ENCODE peak calls at places on chromosomes 2 and 18, in seven cellular contexts. One of them, this sample, is unnamed. For H3K4me1, the result is how much of the 10 kb centered on the place peaks cover.

GRCh38 chr2:152349416-152349815 is 14.4 kb downstream of the FMNL2 start:
- DNase-seq in naive thymus-derived CD4-positive, alpha-beta T cell: no peak
- DNase-seq in SJSA1: no peak
- DNase-seq in endothelial cell of umbilical vein: no peak
- DNase-seq in spleen: no peak
- DNase-seq in heart left ventricle: no peak
- DNase-seq in left ventricle myocardium inferior: no peak
- DNase-seq in this sample: no peak

GRCh38 chr2:152715854-152716428 is 1.3 kb downstream of the PRPF40A start:
- DNase-seq in endothelial cell of umbilical vein: peak
- DNase-seq in heart left ventricle: no peak
- DNase-seq in SJSA1: peak
- DNase-seq in naive thymus-derived CD4-positive, alpha-beta T cell: no peak
- DNase-seq in left ventricle myocardium inferior: no peak
- DNase-seq in spleen: no peak
- DNase-seq in this sample: no peak

GRCh38 chr2:13616059-13616458 is 899.3 kb downstream of the TRIB2 start:
- DNase-seq in naive thymus-derived CD4-positive, alpha-beta T cell: no peak
- DNase-seq in left ventricle myocardium inferior: no peak
- DNase-seq in SJSA1: no peak
- DNase-seq in spleen: no peak
- DNase-seq in endothelial cell of umbilical vein: no peak
- DNase-seq in heart left ventricle: no peak
- DNase-seq in this sample: no peak

GRCh38 chr2:28322887-28323483 is 69.7 kb upstream of the FOSL2 start:
- DNase-seq in left ventricle myocardium inferior: no peak
- DNase-seq in SJSA1: no peak
- DNase-seq in spleen: no peak
- DNase-seq in heart left ventricle: no peak
- DNase-seq in naive thymus-derived CD4-positive, alpha-beta T cell: no peak
- DNase-seq in endothelial cell of umbilical vein: no peak
- DNase-seq in this sample: no peak

GRCh38 chr2:234368861-234369261 is 128.0 kb downstream of the ARL4C start:
- DNase-seq in naive thymus-derived CD4-positive, alpha-beta T cell: peak
- DNase-seq in heart left ventricle: no peak
- DNase-seq in SJSA1: peak
- DNase-seq in endothelial cell of umbilical vein: no peak
- DNase-seq in spleen: no peak
- DNase-seq in left ventricle myocardium inferior: no peak
- DNase-seq in this sample: no peak

GRCh38 chr2:232777278-232777677 is 913 bp upstream of the KCNJ13 start:
- DNase-seq in spleen: no peak
- DNase-seq in endothelial cell of umbilical vein: no peak
- DNase-seq in naive thymus-derived CD4-positive, alpha-beta T cell: no peak
- DNase-seq in SJSA1: no peak
- DNase-seq in left ventricle myocardium inferior: no peak
- DNase-seq in heart left ventricle: no peak
- DNase-seq in this sample: no peak

GRCh38 chr2:227703280-227703732 is 14.5 kb downstream of the SLC19A3 start:
- DNase-seq in naive thymus-derived CD4-positive, alpha-beta T cell: no peak
- DNase-seq in left ventricle myocardium inferior: no peak
- DNase-seq in endothelial cell of umbilical vein: no peak
- DNase-seq in spleen: no peak
- DNase-seq in heart left ventricle: no peak
- DNase-seq in SJSA1: no peak
- DNase-seq in this sample: peak

GRCh38 chr18:77206676-77207370 is 42.8 kb upstream of the GALR1 start:
- DNase-seq in SJSA1: no peak
- DNase-seq in heart left ventricle: peak
- DNase-seq in endothelial cell of umbilical vein: no peak
- DNase-seq in spleen: no peak
- DNase-seq in left ventricle myocardium inferior: peak
- DNase-seq in naive thymus-derived CD4-positive, alpha-beta T cell: no peak
- DNase-seq in this sample: no peak

GRCh38 chr18:75016025-75016717 is 192.8 kb downstream of the PTGR3 start:
- DNase-seq in heart left ventricle: no peak
- DNase-seq in naive thymus-derived CD4-positive, alpha-beta T cell: no peak
- DNase-seq in SJSA1: no peak
- DNase-seq in endothelial cell of umbilical vein: no peak
- DNase-seq in left ventricle myocardium inferior: no peak
- DNase-seq in spleen: no peak
- DNase-seq in this sample: no peak

GRCh38 chr2:233082222-233082933 is 22.2 kb downstream of the INPP5D start:
- DNase-seq in heart left ventricle: no peak
- DNase-seq in SJSA1: no peak
- DNase-seq in spleen: no peak
- DNase-seq in endothelial cell of umbilical vein: no peak
- DNase-seq in left ventricle myocardium inferior: no peak
- DNase-seq in naive thymus-derived CD4-positive, alpha-beta T cell: no peak
- DNase-seq in this sample: no peak

GRCh38 chr2:201411421-201411820 is 39.8 kb downstream of the TRAK2 start:
- DNase-seq in naive thymus-derived CD4-positive, alpha-beta T cell: no peak
- DNase-seq in spleen: no peak
- DNase-seq in left ventricle myocardium inferior: no peak
- DNase-seq in SJSA1: no peak
- DNase-seq in endothelial cell of umbilical vein: no peak
- DNase-seq in heart left ventricle: no peak
- DNase-seq in this sample: no peak

GRCh38 chr2:23092831-23093230 is 292.1 kb upstream of the KLHL29 start:
- DNase-seq in SJSA1: no peak
- DNase-seq in spleen: no peak
- DNase-seq in endothelial cell of umbilical vein: no peak
- DNase-seq in heart left ventricle: no peak
- DNase-seq in naive thymus-derived CD4-positive, alpha-beta T cell: no peak
- DNase-seq in left ventricle myocardium inferior: no peak
- DNase-seq in this sample: no peak

GRCh38 chr2:240788482-240788881 is 31.5 kb downstream of the KIF1A start:
- DNase-seq in left ventricle myocardium inferior: peak
- DNase-seq in heart left ventricle: no peak
- DNase-seq in endothelial cell of umbilical vein: no peak
- DNase-seq in spleen: no peak
- DNase-seq in SJSA1: no peak
- DNase-seq in naive thymus-derived CD4-positive, alpha-beta T cell: no peak
- DNase-seq in this sample: peak

GRCh38 chr18:2846638-2847340 is at the start of gene EMILIN2:
- DNase-seq in spleen: peak
- DNase-seq in naive thymus-derived CD4-positive, alpha-beta T cell: peak
- DNase-seq in left ventricle myocardium inferior: peak
- DNase-seq in heart left ventricle: peak
- DNase-seq in SJSA1: peak
- DNase-seq in endothelial cell of umbilical vein: peak
- DNase-seq in this sample: peak

DNA sequence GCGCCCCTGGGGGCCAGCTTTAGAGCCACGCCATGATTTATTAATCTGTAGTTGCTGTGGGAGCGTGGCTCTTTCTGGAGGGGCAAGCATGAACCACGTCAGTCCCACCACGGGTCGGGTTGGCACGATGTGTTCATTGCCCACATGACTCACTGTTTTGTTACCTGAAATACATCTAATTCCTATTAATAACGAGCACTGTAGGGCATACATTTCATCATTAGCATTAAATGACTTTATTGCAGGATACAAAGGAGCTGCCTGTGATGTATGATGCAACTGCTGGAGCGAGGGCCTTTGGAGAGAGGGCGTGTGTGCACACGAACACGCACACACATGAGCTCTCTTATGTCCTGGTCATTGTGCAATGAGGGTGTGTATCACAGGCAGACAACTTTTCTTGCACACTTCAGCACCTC is 127.0 kb downstream of the INHBB start:
- DNase-seq in spleen: peak
- DNase-seq in endothelial cell of umbilical vein: no peak
- DNase-seq in naive thymus-derived CD4-positive, alpha-beta T cell: no peak
- DNase-seq in SJSA1: no peak
- DNase-seq in heart left ventricle: no peak
- DNase-seq in left ventricle myocardium inferior: no peak
- DNase-seq in this sample: no peak
- H3K27ac ChIP-seq in spleen: no peak
- H3K27ac ChIP-seq in endothelial cell of umbilical vein: no peak
- H3K27ac ChIP-seq in naive thymus-derived CD4-positive, alpha-beta T cell: no peak
- H3K27ac ChIP-seq in SJSA1: no peak
- H3K27ac ChIP-seq in heart left ventricle: no peak
- H3K27ac ChIP-seq in left ventricle myocardium inferior: no peak
- H3K27ac ChIP-seq in this sample: peak

DNA sequence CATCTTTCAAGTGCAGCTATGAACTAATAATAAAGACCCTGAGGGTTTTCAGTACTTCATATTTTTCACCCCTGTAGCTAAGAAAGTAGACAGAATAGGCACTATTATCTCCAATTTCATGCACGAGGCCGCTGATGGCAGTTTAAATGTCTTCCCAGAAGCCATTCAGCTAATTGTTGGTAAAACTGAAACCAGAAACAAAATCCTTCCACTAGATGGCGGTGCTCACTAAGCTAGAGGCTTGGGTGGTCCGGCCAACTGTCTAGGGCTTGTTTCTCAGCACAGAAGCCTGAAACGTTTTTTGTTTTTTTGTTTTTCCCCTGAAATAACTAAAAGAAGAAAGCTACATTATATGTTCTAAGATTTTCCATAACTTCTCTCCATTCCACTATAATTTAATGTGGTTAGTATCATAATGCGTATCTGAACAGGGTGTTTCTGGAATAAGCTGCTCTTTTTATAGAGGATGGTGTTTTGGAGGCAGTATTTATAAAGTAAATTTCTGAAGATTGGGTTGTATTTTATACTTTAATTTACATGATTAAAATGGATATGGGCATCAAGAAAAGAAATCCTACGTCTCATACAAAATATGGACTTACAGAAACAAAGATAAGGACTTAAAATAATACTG is 159.4 kb downstream of the PIK3C3 start:
- DNase-seq in left ventricle myocardium inferior: peak
- DNase-seq in SJSA1: peak
- DNase-seq in endothelial cell of umbilical vein: peak
- DNase-seq in spleen: no peak
- DNase-seq in heart left ventricle: no peak
- DNase-seq in naive thymus-derived CD4-positive, alpha-beta T cell: peak
- DNase-seq in this sample: no peak
- H3K4me3 ChIP-seq in left ventricle myocardium inferior: no peak
- H3K4me3 ChIP-seq in SJSA1: no peak
- H3K4me3 ChIP-seq in endothelial cell of umbilical vein: no peak
- H3K4me3 ChIP-seq in spleen: no peak
- H3K4me3 ChIP-seq in heart left ventricle: no peak
- H3K4me3 ChIP-seq in naive thymus-derived CD4-positive, alpha-beta T cell: no peak
- H3K4me3 ChIP-seq in this sample: no peak

GRCh38 chr2:21489050-21489449 is 365.3 kb downstream of the TDRD15 start:
- DNase-seq in left ventricle myocardium inferior: no peak
- DNase-seq in spleen: no peak
- DNase-seq in heart left ventricle: no peak
- DNase-seq in SJSA1: no peak
- DNase-seq in endothelial cell of umbilical vein: no peak
- DNase-seq in naive thymus-derived CD4-positive, alpha-beta T cell: no peak
- DNase-seq in this sample: no peak

GRCh38 chr2:21484643-21485042 is 360.9 kb downstream of the TDRD15 start:
- DNase-seq in left ventricle myocardium inferior: no peak
- DNase-seq in SJSA1: no peak
- DNase-seq in spleen: no peak
- DNase-seq in endothelial cell of umbilical vein: no peak
- DNase-seq in naive thymus-derived CD4-positive, alpha-beta T cell: no peak
- DNase-seq in heart left ventricle: no peak
- DNase-seq in this sample: no peak

DNA sequence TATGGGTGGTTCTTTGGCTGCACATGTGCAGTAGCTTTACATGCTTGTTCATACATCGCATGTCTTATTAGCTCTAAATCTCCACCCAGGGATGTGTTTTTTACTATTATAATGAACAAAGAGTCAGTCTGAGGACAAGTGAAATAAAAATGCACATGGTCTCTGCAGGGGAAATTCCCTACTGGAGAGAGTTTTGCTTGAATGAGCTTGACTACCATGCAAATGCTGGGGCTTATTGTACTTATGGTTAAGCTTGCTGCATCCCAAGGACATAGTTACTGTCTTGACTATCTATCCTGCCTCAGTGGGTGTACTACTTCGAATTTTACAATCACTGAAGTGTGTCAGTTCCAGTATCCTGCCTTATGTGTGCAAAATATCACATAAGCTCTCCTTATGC is 362.7 kb downstream of the TDRD15 start:
- DNase-seq in SJSA1: no peak
- DNase-seq in heart left ventricle: no peak
- DNase-seq in endothelial cell of umbilical vein: no peak
- DNase-seq in spleen: no peak
- DNase-seq in left ventricle myocardium inferior: no peak
- DNase-seq in naive thymus-derived CD4-positive, alpha-beta T cell: no peak
- DNase-seq in this sample: no peak
- H3K4me1 ChIP-seq in SJSA1: under half
- H3K4me1 ChIP-seq in heart left ventricle: under half
- H3K4me1 ChIP-seq in endothelial cell of umbilical vein: under half
- H3K4me1 ChIP-seq in spleen: under half
- H3K4me1 ChIP-seq in left ventricle myocardium inferior: under half
- H3K4me1 ChIP-seq in naive thymus-derived CD4-positive, alpha-beta T cell: under half
- H3K4me1 ChIP-seq in this sample: under half

GRCh38 chr2:85716346-85716880 is 22.3 kb downstream of the GNLY start:
- DNase-seq in naive thymus-derived CD4-positive, alpha-beta T cell: no peak
- DNase-seq in endothelial cell of umbilical vein: no peak
- DNase-seq in SJSA1: no peak
- DNase-seq in spleen: no peak
- DNase-seq in heart left ventricle: no peak
- DNase-seq in left ventricle myocardium inferior: no peak
- DNase-seq in this sample: no peak

GRCh38 chr2:85719609-85720240 is 25.6 kb downstream of the GNLY start:
- DNase-seq in naive thymus-derived CD4-positive, alpha-beta T cell: no peak
- DNase-seq in endothelial cell of umbilical vein: no peak
- DNase-seq in left ventricle myocardium inferior: peak
- DNase-seq in SJSA1: no peak
- DNase-seq in spleen: no peak
- DNase-seq in heart left ventricle: no peak
- DNase-seq in this sample: no peak

GRCh38 chr2:85718006-85718391 is 23.8 kb downstream of the GNLY start:
- DNase-seq in SJSA1: no peak
- DNase-seq in left ventricle myocardium inferior: no peak
- DNase-seq in spleen: no peak
- DNase-seq in heart left ventricle: no peak
- DNase-seq in endothelial cell of umbilical vein: no peak
- DNase-seq in naive thymus-derived CD4-positive, alpha-beta T cell: no peak
- DNase-seq in this sample: no peak

GRCh38 chr2:85718885-85719487 is 24.8 kb downstream of the GNLY start:
- DNase-seq in SJSA1: no peak
- DNase-seq in endothelial cell of umbilical vein: no peak
- DNase-seq in left ventricle myocardium inferior: no peak
- DNase-seq in naive thymus-derived CD4-positive, alpha-beta T cell: no peak
- DNase-seq in spleen: no peak
- DNase-seq in heart left ventricle: no peak
- DNase-seq in this sample: no peak

DNA sequence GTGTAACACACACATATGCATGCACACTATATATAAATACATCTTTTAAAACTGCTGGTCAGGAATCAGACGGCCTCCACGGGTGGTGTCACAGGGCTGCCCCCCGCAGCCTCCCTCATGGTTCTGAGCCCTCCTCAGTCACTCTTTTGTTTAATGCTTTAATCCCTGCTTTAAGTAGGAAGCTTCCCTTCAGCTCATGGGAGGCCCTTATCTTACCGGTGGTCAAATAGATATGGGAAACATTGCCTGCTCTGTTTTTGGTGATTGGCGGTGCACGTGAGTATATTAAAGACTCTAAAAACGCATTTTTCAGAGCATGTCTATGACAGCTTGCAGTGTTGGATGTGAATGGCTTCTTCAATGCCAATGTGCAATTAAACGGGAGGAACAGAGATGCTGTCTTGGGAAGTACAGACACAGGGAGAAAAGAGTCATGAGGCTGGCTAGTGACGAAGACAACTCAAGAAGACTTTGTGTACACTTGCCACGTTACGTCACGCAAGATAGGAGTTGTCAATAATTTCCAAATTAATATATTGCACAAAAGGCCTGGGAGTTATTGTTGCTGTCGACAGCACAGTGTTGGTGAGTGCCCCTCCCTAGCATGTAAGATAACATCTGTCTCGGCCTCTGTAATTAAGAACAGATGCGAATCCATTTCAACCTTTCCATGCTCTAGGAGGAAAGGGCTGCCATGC is 23.3 kb downstream of the GNLY start:
- DNase-seq in left ventricle myocardium inferior: no peak
- DNase-seq in spleen: no peak
- DNase-seq in endothelial cell of umbilical vein: no peak
- DNase-seq in SJSA1: no peak
- DNase-seq in naive thymus-derived CD4-positive, alpha-beta T cell: no peak
- DNase-seq in heart left ventricle: no peak
- DNase-seq in this sample: no peak
- H3K27ac ChIP-seq in left ventricle myocardium inferior: no peak
- H3K27ac ChIP-seq in spleen: no peak
- H3K27ac ChIP-seq in endothelial cell of umbilical vein: no peak
- H3K27ac ChIP-seq in SJSA1: no peak
- H3K27ac ChIP-seq in naive thymus-derived CD4-positive, alpha-beta T cell: no peak
- H3K27ac ChIP-seq in heart left ventricle: no peak
- H3K27ac ChIP-seq in this sample: no peak

This sample was measured in pancreas.